ENCODE peak calls at places on chromosomes 16 and 17, in ten cellular contexts. M, Y, I, X, K, D, J, O, Z and C are unnamed samples.

GRCh38 chr16:19515765-19516164 is 6.1 kb downstream of the GDE1 start:
- DNase-seq in M (no peak), Y (no peak), I (no peak), X (peak), K (no peak), D (no peak), J (no peak), O (no peak), Z (no peak), C (no peak)

GRCh38 chr17:80262291-80262690 is 1.6 kb downstream of the RNF213 start:
- DNase-seq in M (no peak), Y (no peak), I (no peak), X (no peak), K (no peak), D (no peak), J (no peak), O (no peak), Z (no peak), C (no peak)

GRCh38 chr17:4808378-4808767 is 1.4 kb downstream of the PLD2 start:
- DNase-seq in M (no peak), Y (no peak), I (no peak), X (no peak), K (no peak), D (no peak), J (no peak), O (peak), Z (no peak), C (peak)

GRCh38 chr16:8572919-8573724 is 17.2 kb downstream of the TMEM114 start:
- DNase-seq in M (no peak), Y (peak), I (peak), X (peak), K (peak), D (peak), J (no peak), O (no peak), Z (no peak), C (no peak)

GRCh38 chr16:86575754-86576557 is 2.4 kb upstream of the FOXL1 start:
- DNase-seq in M (no peak), Y (peak), I (peak), X (peak), K (peak), D (peak), J (no peak), O (peak), Z (peak), C (no peak)

GRCh38 chr16:30948087-30948955 is 547 bp upstream of the ORAI3 start:
- DNase-seq in M (no peak), Y (peak), I (peak), X (peak), K (peak), D (peak), J (peak), O (peak), Z (no peak), C (peak)

GRCh38 chr17:9987779-9988585 is 82.9 kb upstream of the RCVRN start:
- DNase-seq in M (no peak), Y (peak), I (peak), X (peak), K (peak), D (peak), J (no peak), O (peak), Z (peak), C (no peak)

GRCh38 chr17:14748036-14748715 is 447.3 kb downstream of the HS3ST3B1 start:
- DNase-seq in M (no peak), Y (no peak), I (no peak), X (peak), K (no peak), D (peak), J (no peak), O (no peak), Z (no peak), C (no peak)

GRCh38 chr17:2054262-2054739 is 602 bp upstream of the HIC1 start:
- DNase-seq in M (no peak), Y (peak), I (peak), X (peak), K (peak), D (peak), J (no peak), O (no peak), Z (no peak), C (peak)

GRCh38 chr16:85279874-85280545 is 167.7 kb upstream of the CIBAR2 start:
- DNase-seq in M (no peak), Y (no peak), I (no peak), X (no peak), K (no peak), D (no peak), J (peak), O (peak), Z (no peak), C (no peak)

GRCh38 chr17:44350733-44351226 is 5.7 kb downstream of the GRN start:
- DNase-seq in M (peak), Y (peak), I (peak), X (peak), K (peak), D (peak), J (peak), O (peak), Z (peak), C (no peak)

GRCh38 chr17:4658478-4659305 is 17.2 kb upstream of the ALOX15 start:
- DNase-seq in M (peak), Y (no peak), I (no peak), X (peak), K (peak), D (peak), J (no peak), O (no peak), Z (no peak), C (no peak)

GRCh38 chr17:68776451-68776850 is 175.3 kb upstream of the FAM20A start:
- DNase-seq in M (no peak), Y (no peak), I (no peak), X (no peak), K (no peak), D (no peak), J (no peak), O (no peak), Z (no peak), C (no peak)

GRCh38 chr17:21021208-21021803 is 21.5 kb downstream of the USP22 start:
- DNase-seq in M (no peak), Y (no peak), I (no peak), X (no peak), K (no peak), D (no peak), J (no peak), O (no peak), Z (no peak), C (no peak)

GRCh38 chr17:48441231-48441711 is 11.3 kb upstream of the SKAP1 start:
- DNase-seq in M (no peak), Y (no peak), I (no peak), X (no peak), K (no peak), D (peak), J (no peak), O (no peak), Z (no peak), C (no peak)

GRCh38 chr16:10520869-10521578 is 59.4 kb downstream of the EMP2 start:
- DNase-seq in M (no peak), Y (no peak), I (no peak), X (no peak), K (no peak), D (no peak), J (no peak), O (no peak), Z (no peak), C (no peak)

GRCh38 chr17:71361691-71362450 is 758.9 kb upstream of the SOX9 start:
- DNase-seq in M (no peak), Y (no peak), I (no peak), X (peak), K (no peak), D (no peak), J (no peak), O (no peak), Z (no peak), C (no peak)

GRCh38 chr17:77606865-77607210 is 351.7 kb upstream of the TNRC6C start:
- DNase-seq in M (no peak), Y (no peak), I (no peak), X (no peak), K (no peak), D (no peak), J (no peak), O (no peak), Z (no peak), C (no peak)

GRCh38 chr17:82330322-82331239 is 3.0 kb downstream of the SECTM1 start:
- DNase-seq in M (no peak), Y (no peak), I (peak), X (peak), K (no peak), D (peak), J (no peak), O (no peak), Z (no peak), C (no peak)

GRCh38 chr16:48126801-48127644 is 28.8 kb downstream of the ABCC12 start:
- DNase-seq in M (no peak), Y (no peak), I (no peak), X (peak), K (peak), D (peak), J (no peak), O (no peak), Z (no peak), C (no peak)

GRCh38 chr16:1141716-1142115 is 11.2 kb upstream of the CACNA1H start:
- DNase-seq in M (no peak), Y (no peak), I (no peak), X (no peak), K (no peak), D (no peak), J (no peak), O (no peak), Z (no peak), C (no peak)

GRCh38 chr17:59420901-59421300 is 89.4 kb downstream of the YPEL2 start:
- DNase-seq in M (no peak), Y (no peak), I (no peak), X (no peak), K (no peak), D (no peak), J (no peak), O (no peak), Z (no peak), C (no peak)

GRCh38 chr17:56047321-56047720 is 106.0 kb upstream of the ANKFN1 start:
- DNase-seq in M (no peak), Y (no peak), I (no peak), X (no peak), K (no peak), D (no peak), J (no peak), O (no peak), Z (no peak), C (no peak)

GRCh38 chr17:32806646-32807045 is 70.3 kb downstream of the MYO1D start:
- DNase-seq in M (no peak), Y (no peak), I (no peak), X (peak), K (no peak), D (no peak), J (no peak), O (no peak), Z (no peak), C (no peak)

GRCh38 chr17:79986441-79987186 is 49.1 kb downstream of the TBC1D16 start:
- DNase-seq in M (no peak), Y (no peak), I (no peak), X (peak), K (no peak), D (no peak), J (no peak), O (no peak), Z (no peak), C (no peak)

GRCh38 chr17:80025140-80025539 is 10.5 kb downstream of the TBC1D16 start:
- DNase-seq in M (no peak), Y (peak), I (peak), X (peak), K (no peak), D (no peak), J (no peak), O (no peak), Z (no peak), C (no peak)

GRCh38 chr16:53775821-53776431 is 72.0 kb downstream of the FTO start:
- DNase-seq in M (no peak), Y (peak), I (no peak), X (peak), K (peak), D (peak), J (no peak), O (peak), Z (no peak), C (no peak)

GRCh38 chr17:64006361-64007088 is 8.4 kb downstream of the PRR29 start:
- DNase-seq in M (no peak), Y (no peak), I (no peak), X (no peak), K (no peak), D (no peak), J (no peak), O (peak), Z (no peak), C (no peak)

GRCh38 chr16:88003316-88003715 is 52.1 kb downstream of the BANP start:
- DNase-seq in M (no peak), Y (no peak), I (no peak), X (no peak), K (no peak), D (no peak), J (no peak), O (no peak), Z (no peak), C (no peak)

GRCh38 chr16:85616608-85617311 is 3.6 kb downstream of the GSE1 start:
- DNase-seq in M (no peak), Y (no peak), I (no peak), X (peak), K (no peak), D (peak), J (no peak), O (peak), Z (no peak), C (no peak)

GRCh38 chr16:87317766-87318121 is 552 bp upstream of the C16orf95 start:
- DNase-seq in M (no peak), Y (peak), I (no peak), X (peak), K (peak), D (peak), J (no peak), O (peak), Z (no peak), C (no peak)

GRCh38 chr16:16062023-16062932 is 112.9 kb downstream of the ABCC1 start:
- DNase-seq in M (no peak), Y (peak), I (no peak), X (no peak), K (no peak), D (peak), J (no peak), O (peak), Z (no peak), C (no peak)

GRCh38 chr16:54931757-54932660 is 1.3 kb downstream of the IRX5 start:
- DNase-seq in M (no peak), Y (peak), I (no peak), X (peak), K (no peak), D (peak), J (no peak), O (no peak), Z (no peak), C (no peak)

GRCh38 chr16:28082624-28083023 is 19.1 kb upstream of the GSG1L start:
- DNase-seq in M (no peak), Y (no peak), I (no peak), X (no peak), K (no peak), D (no peak), J (no peak), O (no peak), Z (no peak), C (no peak)

GRCh38 chr16:12187939-12188673 is 211.6 kb downstream of the SNX29 start:
- DNase-seq in M (no peak), Y (no peak), I (no peak), X (peak), K (no peak), D (no peak), J (no peak), O (no peak), Z (no peak), C (no peak)